ENCODE peak calls at places on chromosomes 1 and 21, in six cellular contexts. One of them, this sample, is unnamed.
A peak's percentile ranks its signal among the peaks of the same experiment; 100 is the strongest.

GRCh38 chr1:181647314-181648035 is 164.2 kb downstream of the CACNA1E start:
- DNase-seq in tibial nerve: no peak
- DNase-seq in heart left ventricle: no peak
- DNase-seq in ovary: no peak
- DNase-seq in esophagus muscularis mucosa: no peak
- DNase-seq in A549: no peak
- DNase-seq in this sample: no peak

GRCh38 chr1:43137445-43138052 is 34.5 kb downstream of the EBNA1BP2 start:
- DNase-seq in tibial nerve: no peak
- DNase-seq in heart left ventricle: no peak
- DNase-seq in ovary: no peak
- DNase-seq in esophagus muscularis mucosa: no peak
- DNase-seq in A549: no peak
- DNase-seq in this sample: no peak

GRCh38 chr1:6868371-6869001 is 83.2 kb downstream of the CAMTA1 start:
- DNase-seq in tibial nerve: no peak
- DNase-seq in heart left ventricle: no peak
- DNase-seq in ovary: no peak
- DNase-seq in esophagus muscularis mucosa: no peak
- DNase-seq in A549: no peak
- DNase-seq in this sample: no peak

GRCh38 chr1:27752372-27752771 is 20.6 kb upstream of the STX12 start:
- DNase-seq in tibial nerve: no peak
- DNase-seq in heart left ventricle: no peak
- DNase-seq in ovary: no peak
- DNase-seq in esophagus muscularis mucosa: no peak
- DNase-seq in A549: no peak
- DNase-seq in this sample: no peak

GRCh38 chr21:27787046-27787445 is 820.2 kb upstream of the ADAMTS5 start:
- DNase-seq in tibial nerve: no peak
- DNase-seq in heart left ventricle: no peak
- DNase-seq in ovary: no peak
- DNase-seq in esophagus muscularis mucosa: no peak
- DNase-seq in A549: no peak
- DNase-seq in this sample: no peak

GRCh38 chr1:42146127-42146915 is 6.9 kb upstream of the GUCA2B start:
- DNase-seq in tibial nerve: no peak
- DNase-seq in heart left ventricle: no peak
- DNase-seq in ovary: no peak
- DNase-seq in esophagus muscularis mucosa: no peak
- DNase-seq in A549: no peak
- DNase-seq in this sample: no peak

GRCh38 chr1:113912594-113913311 is 7.6 kb downstream of the DCLRE1B start:
- DNase-seq in tibial nerve: no peak
- DNase-seq in heart left ventricle: peak; percentile 66
- DNase-seq in ovary: peak; percentile 72
- DNase-seq in esophagus muscularis mucosa: no peak
- DNase-seq in A549: no peak
- DNase-seq in this sample: peak; percentile 56

GRCh38 chr1:90412563-90412962 is 304.5 kb downstream of the BARHL2 start:
- DNase-seq in tibial nerve: no peak
- DNase-seq in heart left ventricle: no peak
- DNase-seq in ovary: no peak
- DNase-seq in esophagus muscularis mucosa: no peak
- DNase-seq in A549: no peak
- DNase-seq in this sample: no peak

GRCh38 chr1:32774950-32775634 is 42.1 kb downstream of the YARS1 start:
- DNase-seq in tibial nerve: no peak
- DNase-seq in heart left ventricle: no peak
- DNase-seq in ovary: peak; percentile 33
- DNase-seq in esophagus muscularis mucosa: no peak
- DNase-seq in A549: no peak
- DNase-seq in this sample: peak; percentile 33

GRCh38 chr1:87495870-87496269 is 167.2 kb downstream of the LMO4 start:
- DNase-seq in tibial nerve: no peak
- DNase-seq in heart left ventricle: no peak
- DNase-seq in ovary: no peak
- DNase-seq in esophagus muscularis mucosa: no peak
- DNase-seq in A549: no peak
- DNase-seq in this sample: no peak

GRCh38 chr1:101993703-101994102 is 3.0 kb downstream of the OLFM3 start:
- DNase-seq in tibial nerve: no peak
- DNase-seq in heart left ventricle: no peak
- DNase-seq in ovary: no peak
- DNase-seq in esophagus muscularis mucosa: no peak
- DNase-seq in A549: no peak
- DNase-seq in this sample: no peak

GRCh38 chr21:26842300-26842699 is 2.9 kb downstream of the ADAMTS1 start:
- DNase-seq in tibial nerve: no peak
- DNase-seq in heart left ventricle: no peak
- DNase-seq in ovary: peak; percentile 47
- DNase-seq in esophagus muscularis mucosa: no peak
- DNase-seq in A549: no peak
- DNase-seq in this sample: no peak

GRCh38 chr1:235297579-235297978 is 30.4 kb downstream of the ARID4B start:
- DNase-seq in tibial nerve: no peak
- DNase-seq in heart left ventricle: no peak
- DNase-seq in ovary: no peak
- DNase-seq in esophagus muscularis mucosa: no peak
- DNase-seq in A549: no peak
- DNase-seq in this sample: no peak

GRCh38 chr21:42942244-42942643 is 16.8 kb upstream of the ERVH48-1 start:
- DNase-seq in tibial nerve: no peak
- DNase-seq in heart left ventricle: no peak
- DNase-seq in ovary: peak; percentile 8
- DNase-seq in esophagus muscularis mucosa: no peak
- DNase-seq in A549: no peak
- DNase-seq in this sample: no peak

DNA sequence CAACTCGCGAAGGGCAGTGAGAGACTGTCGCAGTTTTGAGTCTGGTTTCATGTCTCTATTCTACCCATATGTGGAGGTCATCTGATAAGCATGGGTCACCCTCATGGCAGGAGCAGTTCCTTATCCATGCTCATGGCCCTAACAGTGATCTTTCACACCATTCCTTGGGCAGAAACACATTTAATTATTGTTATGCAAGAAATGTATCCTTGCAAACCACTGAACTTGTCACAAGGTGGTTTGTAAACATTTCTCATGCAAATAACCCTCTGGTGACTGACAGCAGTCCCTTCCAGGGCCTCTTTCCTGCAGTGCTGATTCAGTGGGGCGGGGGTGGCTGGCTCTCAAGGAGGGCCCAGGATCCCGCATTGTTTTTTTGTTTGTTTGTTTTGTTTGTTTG is 421.4 kb upstream of the RUNX1 start:
- DNase-seq in tibial nerve: no peak
- DNase-seq in heart left ventricle: no peak
- DNase-seq in ovary: no peak
- DNase-seq in esophagus muscularis mucosa: no peak
- DNase-seq in A549: no peak
- DNase-seq in this sample: no peak
- H3K27ac ChIP-seq in tibial nerve: no peak overlapping the region
- H3K27ac ChIP-seq in heart left ventricle: no peak overlapping the region
- H3K27ac ChIP-seq in ovary: no peak overlapping the region
- H3K27ac ChIP-seq in esophagus muscularis mucosa: no peak overlapping the region
- H3K27ac ChIP-seq in A549: no peak overlapping the region
- H3K27ac ChIP-seq in this sample: no peak overlapping the region

GRCh38 chr1:153552335-153552734 is 3.3 kb upstream of the S100A3 start:
- DNase-seq in tibial nerve: no peak
- DNase-seq in heart left ventricle: no peak
- DNase-seq in ovary: no peak
- DNase-seq in esophagus muscularis mucosa: no peak
- DNase-seq in A549: no peak
- DNase-seq in this sample: no peak
- TF ChIP-seq CTCF in tibial nerve: no peak
- TF ChIP-seq CTCF in heart left ventricle: no peak
- TF ChIP-seq CTCF in ovary: no peak
- TF ChIP-seq CTCF in esophagus muscularis mucosa: no peak
- TF ChIP-seq CTCF in A549: no peak
- TF ChIP-seq CTCF in this sample: no peak

DNA sequence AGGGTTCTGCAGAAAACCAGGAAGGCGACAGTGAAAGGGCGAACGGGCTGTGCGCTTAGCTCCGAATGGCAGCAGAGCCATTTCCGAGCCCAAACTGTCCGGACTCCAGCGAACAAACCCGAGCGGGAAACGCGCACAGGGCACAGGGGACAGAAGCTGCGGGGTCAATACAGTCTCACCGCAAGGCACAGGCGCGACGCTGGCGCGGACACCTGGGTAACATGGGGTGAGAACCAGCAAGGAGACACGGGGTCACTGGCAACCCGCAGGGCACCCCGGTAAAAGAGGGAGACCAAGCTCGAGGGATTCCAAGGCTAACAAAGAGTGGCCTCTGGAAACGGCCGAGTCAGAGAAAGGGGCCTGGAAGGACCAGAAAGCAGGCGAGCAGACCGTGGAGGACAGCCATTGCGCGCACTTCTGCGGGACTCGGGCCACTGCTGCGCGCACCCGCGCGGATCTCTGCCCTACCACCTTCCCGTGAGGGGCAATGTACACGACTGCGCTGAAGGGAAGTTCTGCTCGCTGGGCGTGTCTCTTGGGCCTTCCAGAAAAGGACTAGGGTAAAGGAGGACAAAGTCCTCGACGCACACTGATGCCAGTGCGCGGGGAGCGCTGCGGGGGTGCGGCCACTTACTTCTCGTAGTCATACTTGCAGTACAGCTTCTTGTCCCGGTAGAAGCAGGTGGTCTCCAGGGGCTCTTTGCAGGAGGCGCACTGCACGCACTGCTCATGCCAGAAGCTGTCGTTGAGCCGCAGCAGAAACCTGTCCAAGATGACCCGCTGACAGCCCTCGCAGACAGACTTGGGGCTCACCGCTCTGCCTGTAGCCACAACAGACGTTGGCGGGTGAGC is 3.8 kb downstream of the LMX1A start:
- DNase-seq in tibial nerve: no peak
- DNase-seq in heart left ventricle: no peak
- DNase-seq in ovary: no peak
- DNase-seq in esophagus muscularis mucosa: no peak
- DNase-seq in A549: no peak
- DNase-seq in this sample: no peak
- TF ChIP-seq POLR2A in tibial nerve: no peak
- TF ChIP-seq POLR2A in heart left ventricle: no peak
- TF ChIP-seq POLR2A in ovary: no peak
- TF ChIP-seq POLR2A in esophagus muscularis mucosa: no peak
- TF ChIP-seq POLR2A in A549: no peak
- TF ChIP-seq POLR2A in this sample: no peak

DNA sequence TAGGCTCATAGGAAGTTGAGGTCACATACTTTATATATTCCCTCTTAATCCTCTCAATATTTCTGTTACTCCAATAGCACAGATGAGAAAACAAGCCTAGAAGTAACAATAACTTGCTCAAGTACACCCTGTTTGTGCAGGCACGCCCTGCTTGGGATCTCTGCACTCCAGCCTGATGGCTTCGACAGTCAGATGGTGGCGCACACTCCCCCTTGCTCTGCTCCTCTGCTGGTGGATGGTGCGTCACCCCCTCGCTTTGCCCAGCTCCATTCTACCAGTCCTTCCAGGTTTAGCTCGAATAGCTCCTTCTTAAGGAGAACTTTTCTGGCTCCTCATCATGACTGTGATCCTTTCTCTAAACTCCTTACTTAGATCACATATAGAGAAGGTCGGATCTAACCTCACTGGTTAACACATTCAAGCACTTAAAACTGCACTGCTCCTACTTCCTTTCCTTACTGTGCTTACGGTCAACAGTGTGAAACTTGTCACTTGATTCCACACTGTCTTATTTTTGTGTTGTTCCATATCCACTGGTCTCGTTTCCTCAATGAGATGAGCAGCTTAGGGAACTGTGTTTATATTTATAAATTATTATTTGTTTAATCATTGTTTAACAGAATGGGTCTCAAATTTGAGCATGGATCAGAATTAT is 3.0 kb downstream of the TSPAN2 start:
- DNase-seq in tibial nerve: no peak
- DNase-seq in heart left ventricle: no peak
- DNase-seq in ovary: no peak
- DNase-seq in esophagus muscularis mucosa: no peak
- DNase-seq in A549: no peak
- DNase-seq in this sample: no peak
- H3K27ac ChIP-seq in tibial nerve: no peak overlapping the region
- H3K27ac ChIP-seq in heart left ventricle: peak overlapping the region; percentile 93
- H3K27ac ChIP-seq in ovary: no peak overlapping the region
- H3K27ac ChIP-seq in esophagus muscularis mucosa: peak overlapping the region; percentile 96
- H3K27ac ChIP-seq in A549: no peak overlapping the region
- H3K27ac ChIP-seq in this sample: no peak overlapping the region

GRCh38 chr1:206725053-206725963 is 40.6 kb downstream of the MAPKAPK2 start:
- DNase-seq in tibial nerve: no peak
- DNase-seq in heart left ventricle: no peak
- DNase-seq in ovary: no peak
- DNase-seq in esophagus muscularis mucosa: no peak
- DNase-seq in A549: peak; percentile 57
- DNase-seq in this sample: peak; percentile 65
- TF ChIP-seq CTCF in tibial nerve: no peak
- TF ChIP-seq CTCF in heart left ventricle: peak; percentile 45
- TF ChIP-seq CTCF in ovary: no peak
- TF ChIP-seq CTCF in esophagus muscularis mucosa: peak; percentile 49
- TF ChIP-seq CTCF in A549: peak; percentile 46
- TF ChIP-seq CTCF in this sample: no peak

GRCh38 chr1:229474491-229474890 is 33.6 kb downstream of the NUP133 start:
- DNase-seq in tibial nerve: no peak
- DNase-seq in heart left ventricle: no peak
- DNase-seq in ovary: no peak
- DNase-seq in esophagus muscularis mucosa: no peak
- DNase-seq in A549: no peak
- DNase-seq in this sample: no peak

GRCh38 chr1:229466887-229467286 is 33.0 kb upstream of the ACTA1 start:
- DNase-seq in tibial nerve: no peak
- DNase-seq in heart left ventricle: no peak
- DNase-seq in ovary: no peak
- DNase-seq in esophagus muscularis mucosa: no peak
- DNase-seq in A549: no peak
- DNase-seq in this sample: no peak

GRCh38 chr1:229464672-229465071 is 30.8 kb upstream of the ACTA1 start:
- DNase-seq in tibial nerve: no peak
- DNase-seq in heart left ventricle: no peak
- DNase-seq in ovary: no peak
- DNase-seq in esophagus muscularis mucosa: no peak
- DNase-seq in A549: no peak
- DNase-seq in this sample: no peak

GRCh38 chr1:229471175-229471574 is 37.0 kb downstream of the NUP133 start:
- DNase-seq in tibial nerve: no peak
- DNase-seq in heart left ventricle: no peak
- DNase-seq in ovary: no peak
- DNase-seq in esophagus muscularis mucosa: no peak
- DNase-seq in A549: no peak
- DNase-seq in this sample: no peak

GRCh38 chr1:229470406-229471043 is 36.6 kb upstream of the ACTA1 start:
- DNase-seq in tibial nerve: no peak
- DNase-seq in heart left ventricle: no peak
- DNase-seq in ovary: no peak
- DNase-seq in esophagus muscularis mucosa: no peak
- DNase-seq in A549: no peak
- DNase-seq in this sample: peak; percentile 6
- TF ChIP-seq POLR2A in tibial nerve: no peak
- TF ChIP-seq POLR2A in heart left ventricle: no peak
- TF ChIP-seq POLR2A in ovary: no peak
- TF ChIP-seq POLR2A in esophagus muscularis mucosa: no peak
- TF ChIP-seq POLR2A in A549: no peak
- TF ChIP-seq POLR2A in this sample: no peak